ENCODE peak calls at places on chromosomes 1 and 21, in eight cellular contexts. Q, G, U, X, C, N, H and F are unnamed samples.
A peak's percentile ranks its signal among the peaks of the same experiment; 100 is the strongest.

GRCh38 chr1:48691429-48692001 is 85.2 kb downstream of the BEND5 start:
- DNase-seq in Q (no peak), G (no peak), U (no peak), X (no peak), C (no peak), N (no peak), H (no peak), F (peak; percentile 22)

GRCh38 chr1:151897861-151898468 is 11.3 kb downstream of the THEM4 start:
- DNase-seq in Q (no peak), G (no peak), U (peak; percentile 62), X (no peak), C (no peak), N (no peak), H (no peak), F (no peak)

GRCh38 chr1:47993356-47993755 is 3.8 kb downstream of the TRABD2B start:
- DNase-seq in Q (no peak), G (no peak), U (no peak), X (no peak), C (no peak), N (no peak), H (no peak), F (no peak)

GRCh38 chr1:36594041-36594440 is 111.3 kb upstream of the CSF3R start:
- DNase-seq in Q (no peak), G (no peak), U (no peak), X (no peak), C (no peak), N (no peak), H (no peak), F (peak; percentile 56)

GRCh38 chr1:241605146-241605805 is 34.9 kb downstream of the CHML start:
- DNase-seq in Q (no peak), G (no peak), U (no peak), X (peak; percentile 53), C (no peak), N (no peak), H (no peak), F (no peak)

GRCh38 chr1:235703516-235703915 is 53.9 kb upstream of the GNG4 start:
- DNase-seq in Q (no peak), G (no peak), U (no peak), X (no peak), C (no peak), N (no peak), H (no peak), F (no peak)

GRCh38 chr1:153774780-153775431 is at the start of gene SLC27A3:
- DNase-seq in Q (peak; percentile 89), G (peak; percentile 73), U (peak; percentile 82), X (peak; percentile 58), C (peak; percentile 74), N (peak; percentile 77), H (peak; percentile 85), F (peak; percentile 94)

GRCh38 chr1:43873851-43874250 is 59.8 kb upstream of the ARTN start:
- DNase-seq in Q (no peak), G (no peak), U (no peak), X (no peak), C (no peak), N (no peak), H (no peak), F (no peak)

GRCh38 chr1:212743901-212744475 is 44.3 kb upstream of the BATF3 start:
- DNase-seq in Q (no peak), G (no peak), U (no peak), X (no peak), C (no peak), N (no peak), H (no peak), F (no peak)

GRCh38 chr1:36383240-36383639 is 2.5 kb downstream of the STK40 start:
- DNase-seq in Q (no peak), G (no peak), U (no peak), X (no peak), C (peak; percentile 67), N (no peak), H (no peak), F (peak; percentile 43)

GRCh38 chr1:162070825-162071224 is 1.3 kb downstream of the NOS1AP start:
- DNase-seq in Q (no peak), G (no peak), U (no peak), X (peak; percentile 50), C (no peak), N (peak; percentile 25), H (no peak), F (no peak)
- H3K4me3 ChIP-seq in Q (peak overlapping the region; percentile 91), G (peak overlapping the region; percentile 87), U (peak overlapping the region; percentile 87), X (peak overlapping the region; percentile 66), C (peak overlapping the region; percentile 68), N (no peak overlapping the region), H (no peak overlapping the region), F (peak overlapping the region; percentile 80)

GRCh38 chr1:156858555-156858956 is 361 bp downstream of the INSRR start:
- DNase-seq in Q (no peak), G (no peak), U (no peak), X (peak; percentile 47), C (no peak), N (no peak), H (no peak), F (peak; percentile 34)
- H3K4me3 ChIP-seq in Q (peak overlapping the region; percentile 31), G (peak overlapping the region; percentile 47), U (peak overlapping the region; percentile 38), X (peak overlapping the region; percentile 52), C (no peak overlapping the region), N (no peak overlapping the region), H (peak overlapping the region; percentile 9), F (no peak overlapping the region)

GRCh38 chr21:26965091-26965566 is 1.8 kb downstream of the ADAMTS5 start:
- DNase-seq in Q (peak; percentile 66), G (peak; percentile 55), U (no peak), X (no peak), C (peak; percentile 78), N (no peak), H (no peak), F (no peak)
- H3K4me3 ChIP-seq in Q (peak overlapping the region; percentile 56), G (peak overlapping the region; percentile 74), U (peak overlapping the region; percentile 61), X (peak overlapping the region; percentile 53), C (peak overlapping the region; percentile 51), N (peak overlapping the region; percentile 5), H (peak overlapping the region; percentile 67), F (peak overlapping the region; percentile 54)

DNA sequence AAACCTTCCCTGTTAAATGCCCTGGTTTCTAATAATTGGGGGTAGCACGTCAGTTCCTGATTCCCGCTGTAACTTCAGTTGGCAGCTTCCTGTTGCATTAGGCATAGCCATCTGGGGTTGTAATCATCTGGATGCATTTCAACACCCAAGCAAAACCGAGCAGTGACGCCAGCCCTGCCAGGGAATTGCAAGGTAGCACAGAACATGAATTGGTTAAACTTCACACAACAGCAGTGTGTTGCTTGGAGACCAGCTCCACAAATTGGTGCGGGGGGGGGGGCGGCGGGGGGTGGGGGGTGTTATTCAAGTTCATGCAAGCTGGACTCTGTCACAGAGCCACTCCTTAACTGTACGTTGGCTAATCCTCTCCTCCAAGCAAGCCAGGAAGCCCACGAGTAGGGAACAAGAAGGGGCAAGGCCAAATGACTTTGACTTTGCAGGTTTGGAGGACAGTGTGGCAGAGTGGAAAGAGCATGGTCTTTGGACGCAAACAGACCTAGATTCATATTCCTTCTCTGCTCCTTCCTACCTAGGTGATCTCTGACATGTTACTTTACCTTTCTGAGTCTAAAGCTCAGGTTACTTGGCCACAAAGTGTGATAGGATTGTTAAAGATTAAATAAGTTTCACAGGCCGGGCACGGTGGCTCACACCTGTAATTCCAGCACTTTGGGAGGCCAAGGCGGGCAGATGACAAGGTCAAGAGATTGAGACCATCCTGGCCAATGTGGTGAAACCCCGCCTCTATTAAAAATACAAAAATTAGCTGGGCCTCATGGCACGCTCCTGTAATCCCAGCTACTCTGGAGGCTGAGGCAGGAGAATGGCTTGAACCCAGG is 4.7 kb downstream of the LAX1 start:
- DNase-seq in Q (peak; percentile 92), G (peak; percentile 63), U (peak; percentile 92), X (no peak), C (no peak), N (peak; percentile 91), H (peak; percentile 71), F (peak; percentile 86)
- H3K4me3 ChIP-seq in Q (peak overlapping the region; percentile 17), G (peak overlapping the region; percentile 32), U (peak overlapping the region; percentile 23), X (no peak overlapping the region), C (no peak overlapping the region), N (no peak overlapping the region), H (no peak overlapping the region), F (peak overlapping the region; percentile 46)

GRCh38 chr1:21659924-21660326 is 9.2 kb downstream of the RAP1GAP start:
- DNase-seq in Q (no peak), G (no peak), U (no peak), X (no peak), C (peak; percentile 24), N (no peak), H (no peak), F (no peak)
- H3K4me3 ChIP-seq in Q (no peak overlapping the region), G (no peak overlapping the region), U (no peak overlapping the region), X (peak overlapping the region; percentile 53), C (no peak overlapping the region), N (no peak overlapping the region), H (no peak overlapping the region), F (no peak overlapping the region)

GRCh38 chr21:33478182-33478581 is 1.6 kb downstream of the TMEM50B start:
- DNase-seq in Q (no peak), G (no peak), U (no peak), X (no peak), C (no peak), N (no peak), H (no peak), F (no peak)
- H3K4me3 ChIP-seq in Q (peak overlapping the region; percentile 88), G (peak overlapping the region; percentile 94), U (peak overlapping the region; percentile 89), X (peak overlapping the region; percentile 83), C (peak overlapping the region; percentile 96), N (no peak overlapping the region), H (peak overlapping the region; percentile 96), F (peak overlapping the region; percentile 98)

GRCh38 chr21:35189077-35189863 is 140.2 kb upstream of the RUNX1 start:
- DNase-seq in Q (no peak), G (no peak), U (no peak), X (no peak), C (no peak), N (no peak), H (peak; percentile 36), F (no peak)
- H3K4me3 ChIP-seq in Q (no peak overlapping the region), G (no peak overlapping the region), U (no peak overlapping the region), X (no peak overlapping the region), C (no peak overlapping the region), N (no peak overlapping the region), H (no peak overlapping the region), F (no peak overlapping the region)

GRCh38 chr21:33127154-33127893 is 57.4 kb downstream of the OLIG1 start:
- DNase-seq in Q (peak; percentile 69), G (peak; percentile 23), U (peak; percentile 60), X (peak; percentile 91), C (peak; percentile 84), N (peak; percentile 50), H (peak; percentile 24), F (no peak)
- H3K4me3 ChIP-seq in Q (peak overlapping the region; percentile 38), G (peak overlapping the region; percentile 33), U (peak overlapping the region; percentile 21), X (peak overlapping the region; percentile 22), C (no peak overlapping the region), N (no peak overlapping the region), H (no peak overlapping the region), F (peak overlapping the region; percentile 61)

GRCh38 chr1:158124999-158125398 is 55.7 kb upstream of the CD1D start:
- DNase-seq in Q (peak; percentile 92), G (peak; percentile 92), U (peak; percentile 76), X (peak; percentile 98), C (peak; percentile 81), N (peak; percentile 86), H (peak; percentile 93), F (peak; percentile 89)
- H3K4me3 ChIP-seq in Q (no peak overlapping the region), G (no peak overlapping the region), U (no peak overlapping the region), X (no peak overlapping the region), C (no peak overlapping the region), N (no peak overlapping the region), H (no peak overlapping the region), F (no peak overlapping the region)